ENCODE peak calls at places on chromosomes 13 and 19, in seven cellular contexts. One of them, this sample, is unnamed.

GRCh38 chr13:36131931-36132297 is 732 bp upstream of the DCLK1 start:
- DNase-seq in mesendoderm: no peak
- DNase-seq in fibroblast of lung: peak; percentile 45
- DNase-seq in body of pancreas: peak; percentile 18
- DNase-seq in stomach: no peak
- DNase-seq in heart left ventricle: peak; percentile 75
- DNase-seq in PC-3: no peak
- DNase-seq in this sample: peak; percentile 33

GRCh38 chr19:3047307-3048189 is 14.7 kb downstream of the TLE5 start:
- DNase-seq in mesendoderm: peak; percentile 94
- DNase-seq in fibroblast of lung: peak; percentile 89
- DNase-seq in body of pancreas: peak; percentile 88
- DNase-seq in stomach: peak; percentile 87
- DNase-seq in heart left ventricle: peak; percentile 79
- DNase-seq in PC-3: peak; percentile 58
- DNase-seq in this sample: peak; percentile 86

GRCh38 chr13:60066206-60066605 is 97.5 kb downstream of the DIAPH3 start:
- DNase-seq in mesendoderm: no peak
- DNase-seq in fibroblast of lung: no peak
- DNase-seq in body of pancreas: no peak
- DNase-seq in stomach: no peak
- DNase-seq in heart left ventricle: no peak
- DNase-seq in PC-3: no peak
- DNase-seq in this sample: no peak

GRCh38 chr19:10764340-10764894 is 46.5 kb downstream of the DNM2 start:
- DNase-seq in mesendoderm: no peak
- DNase-seq in fibroblast of lung: no peak
- DNase-seq in body of pancreas: peak; percentile 58
- DNase-seq in stomach: peak; percentile 65
- DNase-seq in heart left ventricle: no peak
- DNase-seq in PC-3: no peak
- DNase-seq in this sample: no peak

GRCh38 chr19:17121736-17122293 is 46.2 kb downstream of the MYO9B start:
- DNase-seq in mesendoderm: no peak
- DNase-seq in fibroblast of lung: peak; percentile 67
- DNase-seq in body of pancreas: no peak
- DNase-seq in stomach: no peak
- DNase-seq in heart left ventricle: no peak
- DNase-seq in PC-3: no peak
- DNase-seq in this sample: peak; percentile 88

GRCh38 chr19:49799798-49800376 is 13.2 kb downstream of the FUZ start:
- DNase-seq in mesendoderm: peak; percentile 45
- DNase-seq in fibroblast of lung: no peak
- DNase-seq in body of pancreas: no peak
- DNase-seq in stomach: no peak
- DNase-seq in heart left ventricle: no peak
- DNase-seq in PC-3: no peak
- DNase-seq in this sample: no peak

GRCh38 chr13:33454844-33455256 is 169.3 kb upstream of the STARD13 start:
- DNase-seq in mesendoderm: no peak
- DNase-seq in fibroblast of lung: peak; percentile 6
- DNase-seq in body of pancreas: no peak
- DNase-seq in stomach: no peak
- DNase-seq in heart left ventricle: no peak
- DNase-seq in PC-3: peak; percentile 56
- DNase-seq in this sample: peak; percentile 79

GRCh38 chr13:80389073-80390038 is 48.4 kb upstream of the SPRY2 start:
- DNase-seq in mesendoderm: no peak
- DNase-seq in fibroblast of lung: peak; percentile 15
- DNase-seq in body of pancreas: no peak
- DNase-seq in stomach: no peak
- DNase-seq in heart left ventricle: no peak
- DNase-seq in PC-3: no peak
- DNase-seq in this sample: no peak

GRCh38 chr19:30666301-30666803 is 294.2 kb downstream of the ZNF536 start:
- DNase-seq in mesendoderm: peak; percentile 61
- DNase-seq in fibroblast of lung: peak; percentile 28
- DNase-seq in body of pancreas: peak; percentile 67
- DNase-seq in stomach: peak; percentile 47
- DNase-seq in heart left ventricle: no peak
- DNase-seq in PC-3: peak; percentile 42
- DNase-seq in this sample: peak; percentile 64

GRCh38 chr13:111622051-111622531 is 301.6 kb downstream of the TEX29 start:
- DNase-seq in mesendoderm: no peak
- DNase-seq in fibroblast of lung: no peak
- DNase-seq in body of pancreas: no peak
- DNase-seq in stomach: peak; percentile 20
- DNase-seq in heart left ventricle: no peak
- DNase-seq in PC-3: no peak
- DNase-seq in this sample: no peak

GRCh38 chr19:29530549-29531457 is 5.0 kb downstream of the VSTM2B start:
- DNase-seq in mesendoderm: peak; percentile 25
- DNase-seq in fibroblast of lung: no peak
- DNase-seq in body of pancreas: no peak
- DNase-seq in stomach: no peak
- DNase-seq in heart left ventricle: peak; percentile 9
- DNase-seq in PC-3: no peak
- DNase-seq in this sample: no peak

GRCh38 chr13:114106991-114107685 is 25.3 kb downstream of the RASA3 start:
- DNase-seq in mesendoderm: no peak
- DNase-seq in fibroblast of lung: no peak
- DNase-seq in body of pancreas: peak; percentile 7
- DNase-seq in stomach: no peak
- DNase-seq in heart left ventricle: peak; percentile 25
- DNase-seq in PC-3: no peak
- DNase-seq in this sample: no peak

GRCh38 chr19:14073232-14073924 is 792 bp downstream of the MISP3 start:
- DNase-seq in mesendoderm: peak; percentile 72
- DNase-seq in fibroblast of lung: peak; percentile 78
- DNase-seq in body of pancreas: peak; percentile 81
- DNase-seq in stomach: peak; percentile 81
- DNase-seq in heart left ventricle: peak; percentile 80
- DNase-seq in PC-3: peak; percentile 80
- DNase-seq in this sample: peak; percentile 92

GRCh38 chr19:54572696-54573311 is 786 bp upstream of the LILRA2 start:
- DNase-seq in mesendoderm: no peak
- DNase-seq in fibroblast of lung: no peak
- DNase-seq in body of pancreas: no peak
- DNase-seq in stomach: no peak
- DNase-seq in heart left ventricle: no peak
- DNase-seq in PC-3: no peak
- DNase-seq in this sample: no peak

GRCh38 chr13:46850214-46850613 is 46.6 kb downstream of the HTR2A start:
- DNase-seq in mesendoderm: no peak
- DNase-seq in fibroblast of lung: no peak
- DNase-seq in body of pancreas: no peak
- DNase-seq in stomach: no peak
- DNase-seq in heart left ventricle: no peak
- DNase-seq in PC-3: no peak
- DNase-seq in this sample: peak; percentile 42

GRCh38 chr13:56317839-56318238 is 822.9 kb upstream of the PRR20A start:
- DNase-seq in mesendoderm: peak; percentile 84
- DNase-seq in fibroblast of lung: no peak
- DNase-seq in body of pancreas: no peak
- DNase-seq in stomach: no peak
- DNase-seq in heart left ventricle: no peak
- DNase-seq in PC-3: no peak
- DNase-seq in this sample: no peak

GRCh38 chr13:87952377-87952776 is 281.2 kb downstream of the SLITRK5 start:
- DNase-seq in mesendoderm: no peak
- DNase-seq in fibroblast of lung: no peak
- DNase-seq in body of pancreas: no peak
- DNase-seq in stomach: no peak
- DNase-seq in heart left ventricle: no peak
- DNase-seq in PC-3: no peak
- DNase-seq in this sample: no peak

GRCh38 chr19:31054430-31054829 is 294.8 kb downstream of the TSHZ3 start:
- DNase-seq in mesendoderm: peak; percentile 92
- DNase-seq in fibroblast of lung: peak; percentile 76
- DNase-seq in body of pancreas: no peak
- DNase-seq in stomach: peak; percentile 26
- DNase-seq in heart left ventricle: peak; percentile 38
- DNase-seq in PC-3: no peak
- DNase-seq in this sample: peak; percentile 74

GRCh38 chr13:110221331-110221730 is 85.6 kb downstream of the COL4A1 start:
- DNase-seq in mesendoderm: no peak
- DNase-seq in fibroblast of lung: peak; percentile 23
- DNase-seq in body of pancreas: no peak
- DNase-seq in stomach: no peak
- DNase-seq in heart left ventricle: no peak
- DNase-seq in PC-3: no peak
- DNase-seq in this sample: no peak

GRCh38 chr19:8576273-8576993 is 809 bp downstream of the MYO1F start:
- DNase-seq in mesendoderm: no peak
- DNase-seq in fibroblast of lung: no peak
- DNase-seq in body of pancreas: no peak
- DNase-seq in stomach: no peak
- DNase-seq in heart left ventricle: peak; percentile 43
- DNase-seq in PC-3: peak; percentile 21
- DNase-seq in this sample: no peak

GRCh38 chr13:98916403-98916802 is 61.5 kb downstream of the DOCK9 start:
- DNase-seq in mesendoderm: no peak
- DNase-seq in fibroblast of lung: no peak
- DNase-seq in body of pancreas: no peak
- DNase-seq in stomach: no peak
- DNase-seq in heart left ventricle: no peak
- DNase-seq in PC-3: no peak
- DNase-seq in this sample: no peak

GRCh38 chr13:73708393-73708985 is 425.7 kb downstream of the KLF12 start:
- DNase-seq in mesendoderm: peak; percentile 76
- DNase-seq in fibroblast of lung: peak; percentile 80
- DNase-seq in body of pancreas: peak; percentile 57
- DNase-seq in stomach: peak; percentile 45
- DNase-seq in heart left ventricle: no peak
- DNase-seq in PC-3: peak; percentile 77
- DNase-seq in this sample: peak; percentile 71

GRCh38 chr19:48448563-48448962 is 2.8 kb downstream of the GRWD1 start:
- DNase-seq in mesendoderm: no peak
- DNase-seq in fibroblast of lung: no peak
- DNase-seq in body of pancreas: no peak
- DNase-seq in stomach: no peak
- DNase-seq in heart left ventricle: no peak
- DNase-seq in PC-3: no peak
- DNase-seq in this sample: no peak

GRCh38 chr19:29384676-29385075 is 141.1 kb upstream of the VSTM2B start:
- DNase-seq in mesendoderm: no peak
- DNase-seq in fibroblast of lung: no peak
- DNase-seq in body of pancreas: no peak
- DNase-seq in stomach: no peak
- DNase-seq in heart left ventricle: no peak
- DNase-seq in PC-3: no peak
- DNase-seq in this sample: no peak

GRCh38 chr13:73369095-73369494 is 310.3 kb downstream of the KLF5 start:
- DNase-seq in mesendoderm: no peak
- DNase-seq in fibroblast of lung: no peak
- DNase-seq in body of pancreas: no peak
- DNase-seq in stomach: no peak
- DNase-seq in heart left ventricle: no peak
- DNase-seq in PC-3: peak; percentile 14
- DNase-seq in this sample: no peak

GRCh38 chr19:15197275-15198005 is 3.4 kb downstream of the NOTCH3 start:
- DNase-seq in mesendoderm: no peak
- DNase-seq in fibroblast of lung: peak; percentile 39
- DNase-seq in body of pancreas: peak; percentile 33
- DNase-seq in stomach: no peak
- DNase-seq in heart left ventricle: no peak
- DNase-seq in PC-3: no peak
- DNase-seq in this sample: peak; percentile 37

GRCh38 chr19:47542030-47542475 is 27.2 kb upstream of the NAPA start:
- DNase-seq in mesendoderm: no peak
- DNase-seq in fibroblast of lung: no peak
- DNase-seq in body of pancreas: no peak
- DNase-seq in stomach: no peak
- DNase-seq in heart left ventricle: peak; percentile 56
- DNase-seq in PC-3: no peak
- DNase-seq in this sample: peak; percentile 71

DNA sequence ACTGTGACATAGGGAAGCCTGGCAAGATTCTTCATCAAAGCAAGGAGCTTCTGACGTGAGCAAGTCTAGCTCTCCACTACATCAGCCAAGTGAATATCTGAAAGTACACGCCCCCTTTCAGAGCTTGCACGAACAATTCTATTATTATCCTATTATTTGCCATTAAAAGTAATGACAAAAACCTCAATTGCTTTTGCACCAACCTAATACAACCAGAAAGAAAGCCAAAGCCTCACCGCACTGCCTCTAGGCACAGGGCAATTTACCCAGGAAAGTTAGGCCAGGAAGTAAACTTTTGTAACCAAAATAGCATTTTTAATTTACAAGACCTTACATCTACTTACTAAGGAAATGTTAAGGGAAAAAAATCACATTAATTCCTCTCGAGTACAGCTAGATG is 41.2 kb downstream of the LATS2 start:
- DNase-seq in mesendoderm: no peak
- DNase-seq in fibroblast of lung: no peak
- DNase-seq in body of pancreas: no peak
- DNase-seq in stomach: no peak
- DNase-seq in heart left ventricle: no peak
- DNase-seq in PC-3: no peak
- DNase-seq in this sample: peak; percentile 44
- H3K27ac ChIP-seq in mesendoderm: no peak overlapping the region
- H3K27ac ChIP-seq in fibroblast of lung: no peak overlapping the region
- H3K27ac ChIP-seq in body of pancreas: no peak overlapping the region
- H3K27ac ChIP-seq in stomach: no peak overlapping the region
- H3K27ac ChIP-seq in heart left ventricle: no peak overlapping the region
- H3K27ac ChIP-seq in PC-3: no peak overlapping the region
- H3K27ac ChIP-seq in this sample: no peak overlapping the region

GRCh38 chr19:44756089-44756562 is 7.6 kb downstream of the BCL3 start:
- DNase-seq in mesendoderm: no peak
- DNase-seq in fibroblast of lung: no peak
- DNase-seq in body of pancreas: peak; percentile 44
- DNase-seq in stomach: no peak
- DNase-seq in heart left ventricle: no peak
- DNase-seq in PC-3: no peak
- DNase-seq in this sample: no peak
- H3K4me1 ChIP-seq in mesendoderm: peaks cover 6% of the 10 kb centered on the region
- H3K4me1 ChIP-seq in fibroblast of lung: peaks cover 62% of the 10 kb centered on the region
- H3K4me1 ChIP-seq in body of pancreas: peaks cover 59% of the 10 kb centered on the region
- H3K4me1 ChIP-seq in stomach: peaks cover 76% of the 10 kb centered on the region
- H3K4me1 ChIP-seq in heart left ventricle: peaks cover 42% of the 10 kb centered on the region
- H3K4me1 ChIP-seq in PC-3: peaks cover 32% of the 10 kb centered on the region
- H3K4me1 ChIP-seq in this sample: peaks cover 42% of the 10 kb centered on the region

GRCh38 chr19:1087813-1088418 is 7.3 kb downstream of the POLR2E start:
- DNase-seq in mesendoderm: no peak
- DNase-seq in fibroblast of lung: no peak
- DNase-seq in body of pancreas: no peak
- DNase-seq in stomach: no peak
- DNase-seq in heart left ventricle: no peak
- DNase-seq in PC-3: no peak
- DNase-seq in this sample: no peak
- H3K27ac ChIP-seq in mesendoderm: no peak overlapping the region
- H3K27ac ChIP-seq in fibroblast of lung: no peak overlapping the region
- H3K27ac ChIP-seq in body of pancreas: no peak overlapping the region
- H3K27ac ChIP-seq in stomach: no peak overlapping the region
- H3K27ac ChIP-seq in heart left ventricle: no peak overlapping the region
- H3K27ac ChIP-seq in PC-3: no peak overlapping the region
- H3K27ac ChIP-seq in this sample: no peak overlapping the region

DNA sequence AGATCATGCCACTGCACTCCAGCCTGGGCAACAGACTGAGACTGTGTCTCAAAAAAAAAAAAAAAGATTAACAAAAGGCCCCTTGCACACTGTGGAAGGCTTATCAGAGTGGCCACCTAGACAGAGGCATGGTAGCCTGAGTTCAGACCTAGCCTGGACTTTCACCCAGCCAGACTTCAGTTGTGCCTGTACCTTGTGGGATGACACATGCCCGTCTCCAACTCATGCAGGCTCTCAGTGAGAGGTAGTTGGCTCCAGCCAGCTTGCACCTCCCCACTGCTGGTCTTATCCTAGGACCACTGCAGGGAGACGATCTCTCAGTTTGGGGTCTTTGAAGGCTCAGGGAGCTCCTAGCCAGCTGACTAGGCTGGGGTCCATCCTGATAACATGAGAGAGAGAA is 52.2 kb downstream of the GATAD2A start:
- DNase-seq in mesendoderm: no peak
- DNase-seq in fibroblast of lung: no peak
- DNase-seq in body of pancreas: no peak
- DNase-seq in stomach: no peak
- DNase-seq in heart left ventricle: no peak
- DNase-seq in PC-3: no peak
- DNase-seq in this sample: no peak
- H3K4me1 ChIP-seq in mesendoderm: peaks cover 22% of the 10 kb centered on the region
- H3K4me1 ChIP-seq in fibroblast of lung: peaks cover 48% of the 10 kb centered on the region
- H3K4me1 ChIP-seq in body of pancreas: peaks cover 42% of the 10 kb centered on the region
- H3K4me1 ChIP-seq in stomach: peaks cover 65% of the 10 kb centered on the region
- H3K4me1 ChIP-seq in heart left ventricle: peaks cover 41% of the 10 kb centered on the region
- H3K4me1 ChIP-seq in PC-3: peaks cover 19% of the 10 kb centered on the region
- H3K4me1 ChIP-seq in this sample: peaks cover 49% of the 10 kb centered on the region